ENCODE peak calls at places on chromosomes 6 and 20, in four cellular contexts. V is DND-41, S is mammary epithelial cell, E is heart right ventricle. W is an unnamed sample. For H3K27me3, the result is how much of the 10 kb centered on the place peaks cover.

GRCh38 chr20:2840138-2840966 is at the start of the genes PCED1A and VPS16:
- DNase-seq in S (peak), E (peak), V (peak), W (peak)

GRCh38 chr20:49325981-49326380 is 48.1 kb upstream of the ZNFX1 start:
- DNase-seq in S (no peak), V (no peak), E (no peak), W (no peak)

GRCh38 chr20:9145142-9145541 is 76.3 kb downstream of the PLCB4 start:
- DNase-seq in E (no peak), S (no peak), V (no peak), W (no peak)

GRCh38 chr6:148747145-148747492 is 289 bp downstream of the UST start:
- DNase-seq in S (peak), E (peak), V (no peak), W (peak)

GRCh38 chr6:167683028-167683862 is 143.5 kb upstream of the AFDN start:
- DNase-seq in E (peak), S (peak), V (no peak), W (no peak)

GRCh38 chr6:31559958-31560696 is 12.0 kb upstream of the LTA start:
- DNase-seq in V (peak), E (peak), S (peak), W (peak)

GRCh38 chr6:27091661-27092315 is 155.7 kb upstream of the PRSS16 start:
- DNase-seq in E (no peak), S (peak), V (peak), W (no peak)

GRCh38 chr6:151291145-151292055 is 51.6 kb downstream of the AKAP12 start:
- DNase-seq in S (no peak), V (no peak), E (peak), W (no peak)

GRCh38 chr6:25889877-25890853 is 16.1 kb upstream of the SLC17A3 start:
- DNase-seq in V (peak), E (no peak), S (peak), W (no peak)

GRCh38 chr6:147287869-147288271 is 83.7 kb downstream of the STXBP5 start:
- DNase-seq in E (no peak), S (peak), V (no peak), W (no peak)

GRCh38 chr6:79168695-79168980 is 65.8 kb downstream of the HMGN3 start:
- DNase-seq in V (no peak), S (no peak), E (no peak), W (no peak)

GRCh38 chr6:140201787-140202458 is 827.5 kb upstream of the CITED2 start:
- DNase-seq in S (no peak), E (no peak), V (no peak), W (no peak)

GRCh38 chr20:12566596-12566995 is 442.2 kb upstream of the SPTLC3 start:
- DNase-seq in E (no peak), V (no peak), S (no peak), W (no peak)

GRCh38 chr6:115838763-115839401 is 221.8 kb downstream of the FRK start:
- DNase-seq in E (no peak), S (peak), V (peak), W (no peak)

GRCh38 chr20:38303908-38304379 is at the start of gene BPI:
- DNase-seq in E (no peak), S (no peak), V (peak), W (peak)

GRCh38 chr6:126337323-126337722 is 2.6 kb upstream of the CENPW start:
- DNase-seq in S (peak), V (no peak), E (no peak), W (no peak)

GRCh38 chr6:161918154-161918553 is 644.3 kb upstream of the AGPAT4 start:
- DNase-seq in E (no peak), S (no peak), V (no peak), W (no peak)

GRCh38 chr6:46888578-46888977 is 33.2 kb downstream of the ADGRF5 start:
- DNase-seq in S (peak), E (no peak), V (no peak), W (no peak)

GRCh38 chr20:38840053-38840893 is 34.8 kb downstream of the PPP1R16B start:
- DNase-seq in V (no peak), E (no peak), S (no peak), W (no peak)

GRCh38 chr20:44742304-44743079 is 3.2 kb upstream of the KCNK15 start:
- DNase-seq in S (no peak), E (no peak), V (no peak), W (no peak)

GRCh38 chr6:104943781-104944180 is 13.1 kb upstream of the LIN28B start:
- DNase-seq in E (no peak), V (peak), S (peak), W (no peak)

GRCh38 chr6:116221067-116221466 is 32.8 kb downstream of the TSPYL4 start:
- DNase-seq in V (no peak), S (no peak), E (no peak), W (no peak)

GRCh38 chr6:89483111-89483720 is 50.3 kb downstream of the ANKRD6 start:
- DNase-seq in E (peak), S (no peak), V (no peak), W (peak)

GRCh38 chr6:89828988-89829590 is 591 bp upstream of the CASP8AP2 start:
- DNase-seq in S (no peak), E (no peak), V (peak), W (no peak)

GRCh38 chr20:36435799-36436541 is 105.3 kb upstream of the MYL9 start:
- DNase-seq in S (peak), E (peak), V (peak), W (peak)

GRCh38 chr6:11747021-11747420 is 31.6 kb downstream of the ADTRP start:
- DNase-seq in V (no peak), E (no peak), S (no peak), W (no peak)

DNA sequence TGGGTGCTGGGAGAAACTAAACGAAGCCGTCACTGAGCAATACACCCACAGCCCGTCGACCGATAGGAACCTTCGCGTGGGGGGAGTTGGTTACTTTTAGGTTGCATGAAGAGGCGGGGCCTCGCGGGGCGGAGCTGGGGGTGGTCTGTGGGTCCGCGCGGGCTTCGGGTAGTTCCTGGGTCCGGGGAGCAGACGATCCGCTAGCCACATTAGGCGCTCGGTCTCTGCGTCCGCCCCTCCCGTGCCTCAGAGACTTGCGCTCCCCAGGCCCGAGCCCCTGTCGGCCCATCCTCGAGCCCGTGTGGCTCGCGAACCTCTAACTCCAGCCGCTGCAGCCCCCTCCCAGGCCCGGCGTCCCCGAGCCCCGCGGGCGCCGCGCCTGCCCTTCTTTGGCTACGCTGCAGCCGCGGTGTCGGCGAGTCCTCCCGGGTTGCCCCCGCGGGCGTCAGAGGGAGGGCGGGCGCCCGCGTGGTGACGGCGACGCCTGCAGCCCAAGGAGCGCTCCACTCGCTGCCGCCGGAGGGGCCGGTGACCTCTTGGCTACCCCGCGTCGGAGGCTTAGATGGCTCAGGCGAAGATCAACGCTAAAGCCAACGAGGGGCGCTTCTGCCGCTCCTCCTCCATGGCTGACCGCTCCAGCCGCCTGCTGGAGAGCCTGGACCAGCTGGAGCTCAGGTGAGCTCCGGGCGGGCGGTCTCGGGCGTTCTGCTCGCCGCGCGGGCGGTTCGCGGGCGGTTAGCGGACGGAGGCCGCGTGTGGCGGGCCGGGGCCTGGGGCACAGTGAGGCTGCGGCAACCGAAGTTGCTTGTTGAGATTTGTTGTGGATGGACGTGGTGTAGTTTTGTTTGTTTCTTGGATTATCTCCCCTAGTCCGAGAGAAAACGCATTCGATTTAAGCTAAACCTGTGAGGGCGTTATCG is at the start of gene BAG2:
- DNase-seq in V (peak), S (peak), E (peak), W (peak)
- TF ChIP-seq CTCF in V (no peak), S (no peak), E (no peak), W (no peak)

DNA sequence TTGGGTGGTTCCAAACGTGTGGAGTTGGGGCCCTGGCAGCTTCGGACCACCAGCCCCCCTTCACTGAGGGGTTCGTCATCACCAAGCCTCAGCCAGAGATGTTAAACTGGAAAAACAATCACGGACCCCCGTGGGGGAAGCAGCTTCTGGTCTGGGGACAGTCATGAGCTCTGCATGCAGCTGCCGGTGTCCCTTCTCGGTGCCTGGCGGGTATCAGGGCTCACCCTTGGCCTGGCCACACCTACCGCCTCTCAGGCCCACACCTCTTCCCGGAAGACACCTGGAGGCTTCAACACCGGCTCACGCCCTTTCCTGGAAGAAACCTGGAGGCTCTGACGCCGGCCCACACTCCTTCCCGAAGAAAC is 77.8 kb upstream of the BHLHE23 start:
- DNase-seq in S (no peak), E (peak), V (no peak), W (no peak)
- H3K27me3 ChIP-seq in S (under half), E (half or more), V (under half), W (under half)

GRCh38 chr6:73702444-73702843 is 6.4 kb downstream of the CD109 start:
- DNase-seq in E (no peak), V (no peak), S (peak), W (no peak)
- H3K27ac ChIP-seq in E (no peak), V (no peak), S (peak), W (no peak)

GRCh38 chr6:118810420-118811027 is 83.4 kb upstream of the ASF1A start:
- DNase-seq in E (no peak), V (peak), S (no peak), W (no peak)

GRCh38 chr6:118804091-118804490 is 89.9 kb upstream of the ASF1A start:
- DNase-seq in E (no peak), V (no peak), S (no peak), W (no peak)

GRCh38 chr6:118812972-118813371 is 81.0 kb upstream of the ASF1A start:
- DNase-seq in E (no peak), V (no peak), S (peak), W (no peak)

GRCh38 chr6:118813795-118814194 is 80.2 kb upstream of the ASF1A start:
- DNase-seq in V (no peak), E (no peak), S (peak), W (no peak)

GRCh38 chr6:118808794-118809668 is 84.9 kb upstream of the ASF1A start:
- DNase-seq in S (no peak), E (no peak), V (peak), W (no peak)
- TF ChIP-seq CTCF in S (no peak), E (no peak), V (no peak), W (no peak)

GRCh38 chr20:50363027-50363426 is 147.2 kb upstream of the PTPN1 start:
- DNase-seq in V (no peak), S (no peak), E (no peak), W (no peak)
- H3K27me3 ChIP-seq in V (under half), S (under half), E (under half), W (under half)

DNA sequence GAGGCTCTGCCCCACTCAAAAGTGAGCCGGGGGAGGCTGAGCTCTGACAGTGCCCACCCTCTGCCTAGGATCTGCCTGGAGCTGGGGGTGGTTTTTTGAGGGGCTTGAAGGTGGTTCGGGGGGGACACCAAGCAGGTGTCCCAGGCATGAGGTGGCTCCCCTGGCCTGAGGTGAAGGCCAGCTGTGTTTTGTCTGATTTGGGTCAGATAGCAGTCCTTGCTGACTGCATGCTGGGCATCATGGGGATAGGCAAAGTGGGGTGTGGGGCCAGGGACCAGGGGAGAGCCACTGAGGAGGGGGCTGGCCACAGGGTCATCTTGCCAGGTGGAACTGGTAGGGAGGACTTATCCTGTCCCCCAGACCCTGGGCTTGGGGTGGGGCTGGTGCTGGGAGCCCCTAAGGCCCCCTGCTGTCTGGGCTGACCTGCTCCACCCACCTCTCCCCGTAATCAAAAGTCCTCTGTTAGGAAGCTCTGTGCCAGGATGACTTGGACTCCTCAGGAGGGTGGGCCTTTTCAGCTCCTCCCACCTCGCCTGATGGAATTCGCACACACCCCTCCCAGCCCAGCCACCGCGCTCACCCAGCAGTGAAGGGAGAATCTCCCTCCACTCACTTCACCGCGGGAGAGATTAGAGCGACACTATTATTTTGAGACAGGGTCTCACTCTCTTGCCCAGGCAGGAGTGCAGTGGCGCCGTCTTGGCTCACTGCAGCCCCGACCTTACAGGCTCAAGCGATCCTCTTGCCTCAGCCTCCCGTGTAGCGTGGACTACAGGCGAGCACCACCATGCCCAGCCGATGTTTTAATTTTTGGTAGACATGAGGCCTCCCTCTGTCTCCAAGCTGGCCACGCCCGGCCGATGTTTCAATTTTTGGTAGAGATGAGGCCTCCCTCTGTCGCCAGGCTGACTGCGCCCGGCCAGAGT is 1.5 kb upstream of the COL9A3 start:
- DNase-seq in V (no peak), E (no peak), S (no peak), W (no peak)
- H3K27ac ChIP-seq in V (no peak), E (no peak), S (no peak), W (no peak)

GRCh38 chr20:4059631-4060030 is 44.3 kb upstream of the RNF24 start:
- DNase-seq in V (no peak), S (no peak), E (no peak), W (no peak)

GRCh38 chr20:4062721-4063606 is 47.6 kb upstream of the RNF24 start:
- DNase-seq in S (no peak), V (no peak), E (no peak), W (no peak)

GRCh38 chr20:4061989-4062388 is 46.6 kb upstream of the RNF24 start:
- DNase-seq in S (no peak), E (no peak), V (no peak), W (no peak)

GRCh38 chr20:4060054-4060795 is 44.9 kb upstream of the RNF24 start:
- DNase-seq in V (no peak), E (peak), S (no peak), W (peak)

GRCh38 chr20:4060856-4061440 is 45.6 kb upstream of the RNF24 start:
- DNase-seq in V (no peak), S (no peak), E (no peak), W (no peak)
- TF ChIP-seq CTCF in V (no peak), S (no peak), E (no peak), W (no peak)

GRCh38 chr6:49634080-49634810 is 2.4 kb downstream of the RHAG start:
- DNase-seq in V (no peak), S (no peak), E (no peak), W (no peak)

GRCh38 chr6:49634811-49635159 is 1.9 kb downstream of the RHAG start:
- DNase-seq in V (no peak), E (no peak), S (no peak), W (no peak)

GRCh38 chr6:49637333-49637698 is 677 bp upstream of the RHAG start:
- DNase-seq in E (no peak), V (no peak), S (no peak), W (no peak)

GRCh38 chr6:49639177-49639817 is 2.7 kb upstream of the RHAG start:
- DNase-seq in S (no peak), E (no peak), V (no peak), W (no peak)

GRCh38 chr6:49636368-49637332 is at the start of gene RHAG:
- DNase-seq in E (no peak), V (no peak), S (no peak), W (no peak)
- H3K27me3 ChIP-seq in E (under half), V (under half), S (under half), W (under half)